ENCODE peak calls at places on chromosomes 12 and 14, in four cellular contexts. K, F, W and M are unnamed samples.

GRCh38 chr12:103590271-103590670 is 3.2 kb downstream of the STAB2 start:
- DNase-seq in F (no peak), W (no peak), K (no peak), M (no peak)

GRCh38 chr14:33716921-33717320 is 234.0 kb downstream of the EGLN3 start:
- DNase-seq in K (no peak), W (no peak), F (no peak), M (no peak)

GRCh38 chr14:31939934-31940333 is 137.2 kb upstream of the ARHGAP5 start:
- DNase-seq in K (no peak), F (no peak), W (no peak), M (no peak)

GRCh38 chr12:112967306-112967705 is 11.0 kb upstream of the OAS2 start:
- DNase-seq in W (no peak), K (no peak), F (no peak), M (no peak)

GRCh38 chr14:34098045-34098984 is 147.4 kb upstream of the EGLN3 start:
- DNase-seq in K (peak; percentile 62), F (peak; percentile 50), W (no peak), M (peak; percentile 72)

GRCh38 chr12:48777501-48778400 is 11.1 kb downstream of the ADCY6 start:
- DNase-seq in W (no peak), K (no peak), F (no peak), M (no peak)

GRCh38 chr12:66571361-66571760 is 107.5 kb downstream of the GRIP1 start:
- DNase-seq in K (no peak), F (no peak), W (no peak), M (no peak)

GRCh38 chr14:102510616-102511520 is 1.3 kb upstream of the ANKRD9 start:
- DNase-seq in K (no peak), F (no peak), W (no peak), M (no peak)

GRCh38 chr14:51424569-51425251 is 184.7 kb downstream of the TMX1 start:
- DNase-seq in K (no peak), W (no peak), F (no peak), M (peak; percentile 83)

GRCh38 chr14:51188566-51189185 is 51.4 kb upstream of the TMX1 start:
- DNase-seq in W (peak; percentile 6), F (no peak), K (peak; percentile 41), M (peak; percentile 21)

GRCh38 chr12:110345176-110345651 is 58.3 kb downstream of the ANAPC7 start:
- DNase-seq in W (no peak), F (no peak), K (no peak), M (no peak)

GRCh38 chr14:72792051-72792788 is 101.7 kb downstream of the DPF3 start:
- DNase-seq in K (peak; percentile 26), F (no peak), W (no peak), M (peak; percentile 9)

GRCh38 chr12:104782296-104782695 is 175.8 kb downstream of the SLC41A2 start:
- DNase-seq in K (no peak), F (no peak), W (no peak), M (no peak)

GRCh38 chr14:60311417-60311816 is 62.4 kb downstream of the PPM1A start:
- DNase-seq in F (peak; percentile 8), W (peak; percentile 9), K (no peak), M (peak; percentile 44)

GRCh38 chr14:68463299-68463698 is 329.6 kb downstream of the ZFP36L1 start:
- DNase-seq in K (no peak), W (no peak), F (no peak), M (no peak)

GRCh38 chr14:68461086-68461485 is 331.8 kb downstream of the ZFP36L1 start:
- DNase-seq in K (no peak), W (no peak), F (no peak), M (no peak)

GRCh38 chr14:68464716-68465115 is 328.2 kb downstream of the ZFP36L1 start:
- DNase-seq in F (peak; percentile 83), K (no peak), W (peak; percentile 37), M (no peak)

GRCh38 chr14:68463705-68464104 is 329.2 kb downstream of the ZFP36L1 start:
- DNase-seq in K (no peak), W (no peak), F (peak; percentile 45), M (no peak)

GRCh38 chr14:68462683-68463082 is 330.2 kb downstream of the ZFP36L1 start:
- DNase-seq in K (no peak), W (no peak), F (no peak), M (no peak)
- TF ChIP-seq CTCF in K (no peak), W (peak; percentile 41), F (no peak), M (peak; percentile 55)

DNA sequence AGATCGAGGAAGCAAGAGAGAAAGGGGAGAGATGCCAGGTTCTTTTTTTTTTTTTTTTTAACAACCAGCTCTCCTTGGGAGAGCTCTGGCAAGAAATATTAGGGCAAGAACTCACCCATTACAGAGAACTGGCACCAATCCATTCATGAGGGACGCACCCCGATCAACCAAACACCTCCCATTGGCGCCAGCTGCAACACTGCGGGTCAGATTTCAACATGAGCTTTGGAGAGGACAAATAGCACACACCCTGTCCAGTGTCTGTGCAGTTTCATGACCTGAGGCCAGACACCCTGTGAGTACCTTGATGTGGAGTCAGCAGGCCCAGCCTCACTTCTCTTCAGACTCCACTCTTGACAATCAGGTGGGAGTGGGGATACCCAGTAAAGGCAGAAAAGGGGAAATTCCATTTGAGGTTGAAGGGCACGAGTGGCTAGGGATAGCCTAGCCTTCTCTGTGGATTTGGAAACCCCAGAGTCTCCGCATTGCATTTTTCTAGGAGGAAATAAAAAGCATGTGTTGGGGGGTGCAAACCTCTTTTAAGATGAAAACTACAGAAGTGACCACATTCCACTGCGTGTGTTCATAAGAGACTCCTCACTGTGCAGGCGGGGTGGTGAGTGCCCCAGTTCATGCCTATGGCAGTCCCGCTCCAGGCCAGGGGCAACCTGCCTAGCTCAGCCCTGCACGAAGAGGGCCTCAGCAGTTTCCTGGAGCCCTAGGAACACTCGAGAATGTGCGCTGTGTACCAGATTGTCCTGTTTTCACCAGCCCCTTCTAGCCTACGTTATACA is 42.4 kb upstream of the GPATCH2L start:
- DNase-seq in W (no peak), F (peak; percentile 91), K (no peak), M (no peak)
- TF ChIP-seq CTCF in W (no peak), F (no peak), K (no peak), M (no peak)

GRCh38 chr12:65106948-65107347 is 14.2 kb downstream of the WIF1 start:
- DNase-seq in W (no peak), F (peak; percentile 9), K (no peak), M (peak; percentile 11)
- TF ChIP-seq CTCF in W (peak; percentile 33), F (no peak), K (no peak), M (peak; percentile 29)

DNA sequence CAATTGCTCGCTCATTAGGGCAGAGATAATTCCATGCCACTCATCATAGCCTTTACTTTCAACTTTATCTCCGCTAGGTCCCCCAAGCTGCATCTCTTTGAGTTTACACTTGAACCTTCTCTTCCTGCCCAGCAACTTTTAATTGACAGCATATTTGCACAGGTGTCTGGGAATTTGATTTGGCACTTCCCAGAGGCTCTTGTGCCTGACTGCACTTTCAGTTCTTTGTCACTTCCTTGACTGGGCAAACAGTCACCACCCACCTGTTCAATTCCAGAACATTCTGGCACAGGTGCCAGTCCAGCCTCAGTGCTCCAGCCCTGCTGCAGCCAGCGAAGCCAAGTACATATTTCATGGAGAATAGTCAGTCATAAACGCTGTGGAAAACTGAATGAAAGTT is 110.1 kb upstream of the LRIG3 start:
- DNase-seq in K (no peak), W (no peak), F (no peak), M (no peak)
- TF ChIP-seq CTCF in K (no peak), W (no peak), F (no peak), M (no peak)

GRCh38 chr12:93356214-93356613 is 21.5 kb upstream of the NUDT4 start:
- DNase-seq in K (no peak), W (no peak), F (no peak), M (no peak)

GRCh38 chr12:93347054-93347786 is 30.5 kb upstream of the NUDT4 start:
- DNase-seq in W (no peak), K (no peak), F (no peak), M (no peak)

GRCh38 chr12:93351726-93352125 is 26.0 kb upstream of the NUDT4 start:
- DNase-seq in K (no peak), W (no peak), F (no peak), M (no peak)

GRCh38 chr12:93348568-93349435 is 28.9 kb upstream of the NUDT4 start:
- DNase-seq in W (no peak), F (no peak), K (no peak), M (no peak)

GRCh38 chr12:93352321-93352720 is 25.4 kb upstream of the NUDT4 start:
- DNase-seq in W (no peak), K (no peak), F (no peak), M (no peak)
- TF ChIP-seq CTCF in W (no peak), K (no peak), F (no peak), M (no peak)

DNA sequence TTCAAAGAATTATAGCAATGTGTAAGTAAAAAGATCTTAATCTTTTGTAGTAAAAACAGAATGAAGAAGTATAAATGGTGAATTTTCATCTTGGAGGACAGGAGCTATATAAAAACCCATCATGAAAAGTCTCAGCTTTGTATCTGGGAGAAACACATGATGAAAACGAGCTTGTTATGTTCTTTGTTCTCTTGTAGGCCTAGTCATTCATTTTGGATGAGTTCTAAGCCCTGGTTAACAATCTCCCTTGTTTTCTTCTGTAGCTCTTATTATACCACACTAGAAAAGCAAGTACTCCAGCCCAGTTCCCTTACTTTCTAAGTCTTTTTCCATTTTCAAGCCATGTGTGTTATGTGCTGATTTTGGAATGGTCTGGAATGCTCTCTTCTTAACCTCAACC is 463.5 kb upstream of the RGS6 start:
- DNase-seq in K (no peak), F (no peak), W (no peak), M (no peak)
- TF ChIP-seq CTCF in K (no peak), F (no peak), W (no peak), M (no peak)

GRCh38 chr14:53668861-53669260 is 287.8 kb downstream of the BMP4 start:
- DNase-seq in W (peak; percentile 5), F (peak; percentile 5), K (no peak), M (peak; percentile 86)

GRCh38 chr14:53663709-53664108 is 292.9 kb downstream of the BMP4 start:
- DNase-seq in W (no peak), K (peak; percentile 16), F (peak; percentile 26), M (peak; percentile 43)
- TF ChIP-seq CTCF in W (peak; percentile 64), K (no peak), F (no peak), M (peak; percentile 59)